ENCODE peak calls at places on chromosome 1, in ten cellular contexts. D, E, K, N, B, J, T, S, G and V are unnamed samples.

GRCh38 chr1:6129313-6129712 is 50.8 kb downstream of the CHD5 start:
- DNase-seq in K (no peak), G (no peak), E (no peak), T (no peak), S (no peak), J (no peak), N (no peak), D (no peak), B (no peak), V (no peak)

GRCh38 chr1:54558434-54559030 is 10.5 kb downstream of the ACOT11 start:
- DNase-seq in K (no peak), D (peak), J (no peak), T (no peak), B (peak), G (no peak), S (no peak), N (no peak), E (no peak), V (no peak)

GRCh38 chr1:24108334-24109165 is 3.4 kb downstream of the MYOM3 start:
- DNase-seq in B (no peak), D (peak), K (no peak), E (no peak), T (no peak), S (no peak), N (no peak), G (no peak), J (no peak), V (no peak)

GRCh38 chr1:35062518-35063196 is 16.5 kb upstream of the ZMYM1 start:
- DNase-seq in G (no peak), J (no peak), D (no peak), T (no peak), E (no peak), N (no peak), B (no peak), S (no peak), K (no peak), V (no peak)

GRCh38 chr1:18815203-18815531 is 44.3 kb downstream of the TAS1R2 start:
- DNase-seq in J (no peak), T (no peak), E (no peak), G (no peak), D (no peak), K (no peak), S (no peak), N (no peak), B (no peak), V (no peak)

GRCh38 chr1:156894001-156894400 is 483 bp downstream of the PEAR1 start:
- DNase-seq in J (no peak), K (no peak), T (no peak), G (no peak), S (no peak), D (no peak), B (no peak), N (no peak), E (no peak), V (no peak)

GRCh38 chr1:109255097-109255651 is 5.8 kb downstream of the CELSR2 start:
- DNase-seq in B (peak), J (no peak), T (no peak), S (no peak), N (no peak), E (no peak), G (no peak), K (no peak), D (no peak), V (no peak)

GRCh38 chr1:101298663-101299062 is 61.8 kb downstream of the S1PR1 start:
- DNase-seq in B (no peak), G (no peak), D (no peak), T (no peak), K (no peak), E (no peak), S (no peak), J (no peak), N (no peak), V (no peak)

GRCh38 chr1:94746635-94747525 is 73.3 kb upstream of the SLC44A3 start:
- DNase-seq in S (no peak), T (no peak), E (no peak), K (no peak), D (no peak), N (no peak), G (no peak), B (no peak), J (no peak), V (no peak)

GRCh38 chr1:95686217-95686616 is 452.2 kb downstream of the RWDD3 start:
- DNase-seq in B (no peak), D (no peak), N (no peak), K (no peak), S (no peak), J (no peak), E (no peak), G (no peak), T (no peak), V (no peak)

GRCh38 chr1:197800379-197801110 is 25.3 kb upstream of the DENND1B start:
- DNase-seq in J (no peak), S (no peak), T (no peak), D (no peak), E (no peak), N (no peak), B (no peak), K (no peak), G (no peak), V (no peak)

GRCh38 chr1:5750186-5751170 is 241.7 kb downstream of the NPHP4 start:
- DNase-seq in T (no peak), E (no peak), K (no peak), S (no peak), D (no peak), B (no peak), N (no peak), J (no peak), G (no peak), V (no peak)

GRCh38 chr1:10744654-10745238 is 51.7 kb downstream of the CASZ1 start:
- DNase-seq in K (no peak), B (no peak), J (no peak), T (no peak), S (no peak), D (no peak), N (no peak), E (no peak), G (no peak), V (no peak)

GRCh38 chr1:7388141-7388487 is 383.0 kb upstream of the VAMP3 start:
- DNase-seq in K (no peak), G (no peak), J (no peak), B (no peak), D (no peak), T (no peak), N (no peak), E (no peak), S (peak), V (no peak)

GRCh38 chr1:109821221-109821669 is 57.5 kb upstream of the EPS8L3 start:
- DNase-seq in G (peak), E (no peak), J (no peak), S (no peak), N (peak), B (peak), K (no peak), D (peak), T (no peak), V (no peak)

GRCh38 chr1:19122668-19123067 is 87.4 kb downstream of the UBR4 start:
- DNase-seq in N (no peak), K (no peak), B (no peak), E (no peak), D (peak), T (no peak), S (no peak), J (no peak), G (no peak), V (no peak)

GRCh38 chr1:234460652-234461051 is 18.3 kb downstream of the TARBP1 start:
- DNase-seq in D (no peak), G (no peak), T (no peak), J (no peak), N (no peak), K (no peak), B (no peak), E (no peak), S (no peak), V (no peak)